ENCODE peak calls at places on chromosome 19, in five cellular contexts. J, Y, N, I and Z are unnamed samples.

GRCh38 chr19:15550847-15551182 is 42.5 kb downstream of the CYP4F22 start:
- DNase-seq in J (no peak), Y (no peak), N (no peak), I (no peak), Z (no peak)

GRCh38 chr19:21569497-21569870 is 64.1 kb downstream of the ZNF429 start:
- DNase-seq in J (peak), Y (no peak), N (no peak), I (no peak), Z (no peak)

GRCh38 chr19:5693195-5694166 is 3.4 kb downstream of the RPL36 start:
- DNase-seq in J (peak), Y (peak), N (no peak), I (peak), Z (no peak)

GRCh38 chr19:41699231-41699967 is 9.0 kb upstream of the CEACAM5 start:
- DNase-seq in J (peak), Y (no peak), N (no peak), I (peak), Z (no peak)

GRCh38 chr19:33194527-33194883 is 375 bp downstream of the LRP3 start:
- DNase-seq in J (no peak), Y (no peak), N (no peak), I (no peak), Z (no peak)

GRCh38 chr19:11356676-11357550 is 1.7 kb downstream of the PLPPR2 start:
- DNase-seq in J (no peak), Y (no peak), N (no peak), I (no peak), Z (no peak)

GRCh38 chr19:52638601-52639000 is 446 bp upstream of the ZNF83 start:
- DNase-seq in J (no peak), Y (no peak), N (peak), I (no peak), Z (peak)

GRCh38 chr19:1672038-1672768 is 19.8 kb upstream of the TCF3 start:
- DNase-seq in J (peak), Y (peak), N (no peak), I (no peak), Z (peak)

GRCh38 chr19:17125728-17126677 is 50.4 kb downstream of the MYO9B start:
- DNase-seq in J (peak), Y (peak), N (peak), I (no peak), Z (peak)

GRCh38 chr19:47495478-47496372 is 11.7 kb upstream of the KPTN start:
- DNase-seq in J (no peak), Y (no peak), N (no peak), I (no peak), Z (no peak)

GRCh38 chr19:18848860-18849661 is 17.3 kb downstream of the UPF1 start:
- DNase-seq in J (no peak), Y (peak), N (no peak), I (peak), Z (peak)

GRCh38 chr19:45424191-45425058 is 708 bp upstream of the ERCC1 start:
- DNase-seq in J (peak), Y (peak), N (peak), I (peak), Z (peak)

GRCh38 chr19:49344516-49345423 is 9.6 kb downstream of the CD37 start:
- DNase-seq in J (no peak), Y (no peak), N (no peak), I (no peak), Z (no peak)

GRCh38 chr19:43465468-43466120 is at the start of gene LYPD3:
- DNase-seq in J (no peak), Y (no peak), N (no peak), I (peak), Z (no peak)

GRCh38 chr19:50522881-50523280 is 9.2 kb upstream of the ASPDH start:
- DNase-seq in J (no peak), Y (no peak), N (no peak), I (no peak), Z (no peak)

GRCh38 chr19:10238172-10238783 is 7.1 kb upstream of the S1PR2 start:
- DNase-seq in J (no peak), Y (peak), N (no peak), I (no peak), Z (no peak)

GRCh38 chr19:41377977-41378707 is 1.8 kb downstream of the TMEM91 start:
- DNase-seq in J (no peak), Y (peak), N (no peak), I (no peak), Z (peak)